ENCODE peak calls at places on chromosomes 4 and X, in eight cellular contexts. M is GM12878, Q is HCT116, U is K562, X is Panc1, S is upper lobe of left lung, D is GM23338, I is HepG2. F is an unnamed sample. For H3K27me3, the result is how much of the 10 kb centered on the place peaks cover.

GRCh38 chrX:19382500-19383145 is 38.9 kb downstream of the PDHA1 start:
- ATAC-seq in M (peak), Q (peak), U (peak), X (peak), S (peak), D (peak), I (peak), F (no peak)

GRCh38 chr4:12421364-12421763 is 992.7 kb upstream of the HS3ST1 start:
- ATAC-seq in M (no peak), Q (peak), U (no peak), X (no peak), S (no peak), D (no peak), I (no peak), F (no peak)

GRCh38 chr4:102694791-102695190 is 66.0 kb downstream of the MANBA start:
- ATAC-seq in M (no peak), Q (no peak), U (no peak), X (no peak), S (no peak), D (no peak), I (no peak), F (no peak)

GRCh38 chr4:10371869-10372471 is 85.3 kb downstream of the ZNF518B start:
- ATAC-seq in M (no peak), Q (peak), U (peak), X (no peak), S (no peak), D (peak), I (no peak), F (no peak)

GRCh38 chrX:16528620-16529019 is 121.3 kb upstream of the S100G start:
- ATAC-seq in M (no peak), Q (no peak), U (no peak), X (no peak), S (no peak), D (no peak), I (no peak), F (no peak)

GRCh38 chr4:74311696-74312313 is 3.5 kb downstream of the EPGN start:
- ATAC-seq in M (peak), Q (peak), U (peak), X (no peak), S (peak), D (peak), I (peak), F (no peak)

GRCh38 chrX:47697171-47697570 is 38.2 kb upstream of the UXT start:
- ATAC-seq in M (no peak), Q (no peak), U (no peak), X (no peak), S (no peak), D (no peak), I (no peak), F (no peak)

GRCh38 chrX:39427492-39428289 is 626.4 kb downstream of the MID1IP1 start:
- ATAC-seq in M (no peak), Q (no peak), U (no peak), X (no peak), S (no peak), D (no peak), I (no peak), F (peak)

GRCh38 chr4:109435635-109436034 is 2.0 kb downstream of the SEC24B start:
- ATAC-seq in M (no peak), Q (no peak), U (no peak), X (no peak), S (no peak), D (no peak), I (peak), F (no peak)

DNA sequence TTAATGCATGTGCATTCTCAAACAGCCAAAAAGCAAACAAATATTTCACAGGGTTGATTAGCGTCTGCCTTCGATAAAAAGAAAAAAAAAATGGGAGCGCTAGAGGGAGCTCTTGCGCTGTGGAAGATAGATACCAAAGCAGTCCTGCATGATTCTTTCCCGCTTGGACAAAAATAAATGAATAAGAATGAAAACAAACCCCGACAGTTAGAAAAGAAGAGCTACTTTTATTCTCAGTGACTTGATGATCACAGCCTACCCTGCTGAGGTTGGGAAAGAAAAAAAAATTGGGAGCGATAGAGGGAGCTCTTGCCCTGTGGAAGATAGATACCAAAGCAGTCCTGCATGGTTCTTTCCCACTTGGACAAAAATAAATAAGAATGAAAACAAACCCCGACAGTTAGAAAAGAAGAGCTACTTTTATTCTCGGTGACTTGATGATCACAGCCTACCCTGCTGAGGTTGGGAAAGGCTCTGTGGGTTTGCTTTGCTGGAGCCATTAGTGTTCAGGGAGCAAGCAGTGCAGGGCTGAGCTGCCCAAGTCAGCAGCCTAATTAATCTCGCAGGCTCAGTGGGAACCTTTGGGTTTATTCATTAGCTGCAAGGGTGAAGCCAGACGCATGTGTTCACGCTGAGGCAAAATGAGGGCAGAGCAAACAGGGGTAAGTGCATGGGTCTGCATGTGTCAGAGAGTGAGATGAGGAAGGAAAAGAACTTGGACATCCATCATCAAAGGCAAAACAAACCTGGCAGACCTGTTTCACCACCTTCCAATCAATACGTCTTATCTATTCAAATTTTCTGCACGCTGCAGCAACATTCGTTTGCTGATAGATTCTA is 249.3 kb upstream of the PRKX start:
- ATAC-seq in M (peak), Q (peak), U (peak), X (no peak), S (no peak), D (peak), I (peak), F (no peak)
- H3K4me3 ChIP-seq in M (no peak), Q (no peak), U (no peak), X (no peak), S (no peak), D (no peak), I (no peak), F (no peak)

GRCh38 chr4:16139066-16139945 is 55.5 kb upstream of the PROM1 start:
- ATAC-seq in M (no peak), Q (no peak), U (no peak), X (no peak), S (no peak), D (no peak), I (peak), F (no peak)

GRCh38 chr4:16136771-16137170 is 52.9 kb upstream of the PROM1 start:
- ATAC-seq in M (no peak), Q (no peak), U (no peak), X (no peak), S (no peak), D (no peak), I (no peak), F (no peak)

GRCh38 chr4:16142598-16143295 is 58.9 kb upstream of the PROM1 start:
- ATAC-seq in M (no peak), Q (no peak), U (no peak), X (no peak), S (no peak), D (no peak), I (no peak), F (no peak)

GRCh38 chr4:16136321-16136720 is 52.5 kb upstream of the PROM1 start:
- ATAC-seq in M (no peak), Q (no peak), U (no peak), X (no peak), S (no peak), D (no peak), I (no peak), F (no peak)

DNA sequence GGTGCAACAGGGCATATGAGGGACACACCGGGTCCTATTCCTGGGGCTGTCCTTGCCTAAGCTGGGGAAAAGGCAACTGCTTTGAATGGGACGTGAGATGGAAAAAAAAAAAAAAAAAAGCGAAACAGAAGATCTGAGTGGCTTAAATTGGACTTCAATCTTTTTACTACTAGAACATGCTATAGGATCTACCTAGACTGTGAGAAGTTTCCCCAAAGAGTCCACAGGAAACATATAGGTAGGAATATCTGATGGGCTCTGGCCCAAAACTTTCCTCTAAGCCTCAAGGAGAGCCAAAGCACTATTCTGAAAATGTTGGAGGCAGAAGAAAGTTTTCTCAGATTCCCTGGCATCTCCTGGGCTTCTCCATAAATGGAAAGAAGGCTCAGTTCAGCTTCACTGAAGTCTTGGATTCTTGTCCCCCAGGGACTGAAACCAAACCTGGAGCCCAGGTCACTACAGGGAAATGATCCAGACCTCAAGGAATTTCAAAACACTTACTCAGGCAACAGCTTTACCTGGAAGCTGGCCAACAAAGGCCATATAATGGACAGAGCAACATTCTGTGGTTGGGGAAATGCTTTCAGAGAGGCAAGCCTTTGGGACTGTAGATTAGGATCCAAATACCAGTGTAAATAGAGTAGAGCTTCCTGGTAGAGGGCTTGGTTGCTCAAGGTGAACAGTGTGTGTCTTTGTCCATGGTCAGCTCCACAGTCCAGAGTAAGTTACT is 56.9 kb upstream of the PROM1 start:
- ATAC-seq in M (no peak), Q (peak), U (no peak), X (no peak), S (peak), D (no peak), I (peak), F (no peak)
- TF ChIP-seq POLR2AphosphoS5 in M (no peak), Q (peak), U (no peak), X (no peak), S (no peak), D (no peak), I (no peak), F (no peak)

GRCh38 chr4:6492027-6492590 is 19.7 kb upstream of the PPP2R2C start:
- ATAC-seq in M (no peak), Q (no peak), U (no peak), X (no peak), S (no peak), D (no peak), I (no peak), F (no peak)

GRCh38 chr4:6492861-6493667 is 20.6 kb upstream of the PPP2R2C start:
- ATAC-seq in M (no peak), Q (no peak), U (no peak), X (no peak), S (no peak), D (no peak), I (no peak), F (no peak)

GRCh38 chr4:6493668-6494304 is 21.4 kb upstream of the PPP2R2C start:
- ATAC-seq in M (no peak), Q (no peak), U (no peak), X (no peak), S (no peak), D (peak), I (no peak), F (no peak)

GRCh38 chr4:6489962-6490361 is 17.5 kb upstream of the PPP2R2C start:
- ATAC-seq in M (no peak), Q (no peak), U (no peak), X (no peak), S (no peak), D (no peak), I (no peak), F (no peak)

DNA sequence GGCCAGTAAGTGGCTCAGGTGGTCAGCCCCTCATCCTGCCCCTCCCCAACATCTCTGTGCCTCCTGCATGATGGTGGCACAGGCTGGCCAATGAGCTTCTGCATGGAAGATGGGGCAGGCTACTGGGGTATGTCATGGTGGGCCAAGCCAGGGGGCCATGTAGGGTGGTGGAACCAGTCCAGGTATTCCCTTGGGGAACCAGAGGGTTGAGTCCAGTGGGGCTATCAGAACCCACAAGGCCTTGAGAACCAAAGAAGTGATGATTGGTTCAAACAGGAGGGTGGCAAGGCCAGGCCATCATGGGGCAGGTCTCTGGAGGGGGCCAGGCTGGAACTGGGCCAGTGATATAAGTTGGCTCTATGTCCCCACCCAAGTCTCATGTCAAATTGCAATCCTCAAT is 18.8 kb upstream of the PPP2R2C start:
- ATAC-seq in M (no peak), Q (no peak), U (no peak), X (no peak), S (no peak), D (no peak), I (no peak), F (no peak)
- H3K27me3 ChIP-seq in M (under half), Q (under half), U (under half), X (under half), S (under half), D (under half), I (under half), F (under half)

GRCh38 chr4:24795666-24796381 is 451 bp downstream of the SOD3 start:
- ATAC-seq in M (no peak), Q (no peak), U (peak), X (no peak), S (peak), D (peak), I (no peak), F (peak)

GRCh38 chr4:24796632-24797031 is 1.3 kb downstream of the SOD3 start:
- ATAC-seq in M (no peak), Q (no peak), U (no peak), X (no peak), S (no peak), D (no peak), I (no peak), F (no peak)

GRCh38 chr4:24794111-24794860 is 1.1 kb upstream of the SOD3 start:
- ATAC-seq in M (no peak), Q (no peak), U (peak), X (no peak), S (peak), D (no peak), I (no peak), F (peak)

GRCh38 chr4:24793219-24794005 is 2.0 kb upstream of the SOD3 start:
- ATAC-seq in M (no peak), Q (peak), U (peak), X (no peak), S (no peak), D (peak), I (peak), F (no peak)

GRCh38 chr4:24794916-24795665 is at the start of gene SOD3:
- ATAC-seq in M (no peak), Q (no peak), U (peak), X (peak), S (peak), D (peak), I (peak), F (peak)
- H3K4me3 ChIP-seq in M (no peak), Q (no peak), U (no peak), X (no peak), S (peak), D (peak), I (no peak), F (peak)

GRCh38 chr4:40422309-40422708 is 87.2 kb downstream of the CHRNA9 start:
- ATAC-seq in M (peak), Q (no peak), U (no peak), X (no peak), S (no peak), D (no peak), I (no peak), F (no peak)

GRCh38 chr4:40418430-40419230 is 83.5 kb downstream of the CHRNA9 start:
- ATAC-seq in M (peak), Q (no peak), U (no peak), X (no peak), S (no peak), D (no peak), I (peak), F (no peak)

GRCh38 chr4:40419231-40419912 is 84.2 kb downstream of the CHRNA9 start:
- ATAC-seq in M (no peak), Q (no peak), U (no peak), X (no peak), S (no peak), D (no peak), I (peak), F (no peak)

GRCh38 chr4:40423735-40424134 is 88.6 kb downstream of the CHRNA9 start:
- ATAC-seq in M (no peak), Q (no peak), U (no peak), X (no peak), S (no peak), D (no peak), I (no peak), F (no peak)

GRCh38 chr4:40421839-40422238 is 86.7 kb downstream of the CHRNA9 start:
- ATAC-seq in M (no peak), Q (no peak), U (no peak), X (no peak), S (no peak), D (no peak), I (no peak), F (no peak)
- TF ChIP-seq POLR2AphosphoS5 in M (no peak), Q (no peak), U (no peak), X (no peak), S (no peak), D (no peak), I (no peak), F (no peak)

GRCh38 chrX:99394450-99394849 is 1015.6 kb downstream of the PCDH19 start:
- ATAC-seq in M (no peak), Q (no peak), U (no peak), X (no peak), S (no peak), D (peak), I (peak), F (no peak)
- H3K27me3 ChIP-seq in M (under half), Q (under half), U (under half), X (under half), S (under half), D (under half), I (under half), F (under half)

DNA sequence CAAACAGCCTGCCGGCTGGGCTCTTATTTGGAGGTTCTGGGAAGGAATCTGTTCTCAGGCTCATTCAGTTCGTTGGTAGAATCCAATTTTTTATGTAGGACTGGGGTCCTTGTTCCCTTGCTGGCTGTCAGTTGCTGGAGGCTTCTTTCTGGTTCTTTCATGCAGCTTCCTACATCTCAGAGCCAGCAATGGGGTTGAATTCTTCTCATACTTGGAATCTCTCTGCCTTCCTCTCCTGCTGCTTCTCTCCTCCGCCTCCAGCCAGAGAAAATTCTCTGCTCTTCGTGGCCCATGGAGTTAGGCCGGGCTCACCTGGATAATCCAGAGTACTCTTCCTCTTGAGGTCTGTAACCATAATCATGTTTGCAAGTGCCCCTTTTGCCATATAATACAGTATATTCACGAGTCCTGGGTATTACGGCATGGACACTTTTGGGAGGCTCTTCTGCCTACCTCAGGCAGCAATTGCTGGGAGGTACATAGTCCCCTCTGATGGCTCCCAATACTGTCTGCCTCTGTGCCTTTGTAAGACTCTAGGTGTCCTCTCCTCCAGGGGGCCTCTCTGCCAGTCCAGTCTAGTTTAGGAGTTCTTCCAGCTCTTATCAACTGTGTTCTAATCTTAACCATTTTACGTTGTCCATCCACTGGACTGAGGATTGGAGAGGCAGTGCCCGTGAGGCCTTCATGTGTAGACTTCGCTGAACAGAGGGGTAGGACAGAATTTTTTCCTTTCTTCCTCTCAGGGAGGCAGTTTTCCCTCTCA is 2.2 kb downstream of the TRMT44 start:
- ATAC-seq in M (no peak), Q (no peak), U (peak), X (no peak), S (no peak), D (no peak), I (no peak), F (no peak)
- H3K4me3 ChIP-seq in M (peak), Q (no peak), U (peak), X (peak), S (no peak), D (peak), I (peak), F (no peak)

GRCh38 chrX:87516716-87517115 is 886 bp upstream of the KLHL4 start:
- ATAC-seq in M (no peak), Q (no peak), U (peak), X (peak), S (no peak), D (no peak), I (no peak), F (no peak)

GRCh38 chrX:87517571-87518141 is at the start of gene KLHL4:
- ATAC-seq in M (no peak), Q (no peak), U (peak), X (peak), S (peak), D (peak), I (no peak), F (peak)

DNA sequence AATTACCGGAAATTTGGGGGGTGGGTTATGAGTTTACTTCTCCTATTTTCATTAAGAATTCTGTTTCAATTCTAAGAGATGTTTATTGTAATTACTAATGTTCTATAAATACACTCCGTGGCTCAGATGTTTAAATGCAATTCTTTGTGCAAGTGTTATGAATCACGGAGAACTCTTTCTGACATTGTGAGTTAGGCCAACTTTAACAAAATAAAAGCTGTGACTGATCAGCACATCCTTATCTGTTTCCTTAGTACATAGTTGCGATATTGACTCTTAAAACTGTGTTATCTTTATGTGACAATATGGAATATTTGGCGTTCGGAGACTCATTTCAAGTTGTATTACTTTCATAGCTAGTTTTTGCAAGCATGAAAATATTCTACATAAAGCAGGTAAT is 902 bp downstream of the KLHL4 start:
- ATAC-seq in M (no peak), Q (no peak), U (no peak), X (no peak), S (no peak), D (no peak), I (no peak), F (no peak)
- TF ChIP-seq POLR2AphosphoS5 in M (no peak), Q (no peak), U (no peak), X (no peak), S (no peak), D (no peak), I (no peak), F (no peak)